ENCODE peak calls at places on chromosomes 16 and 17, in eight cellular contexts. L is psoas muscle; U is uterus; S is SJCRH30; H is suprapubic skin; O is Peyer's patch; A is prostate gland; W is naive thymus-derived CD4-positive, alpha-beta T cell. R is an unnamed sample. For H3K4me1, the result is how much of the 10 kb centered on the place peaks cover.

GRCh38 chr16:85554114-85554790 is 58.9 kb upstream of the GSE1 start:
- DNase-seq in H (no peak), S (peak), W (peak), O (no peak), U (peak), L (peak), A (peak), R (peak)

GRCh38 chr17:49990921-49991320 is 4.1 kb downstream of the DLX3 start:
- DNase-seq in O (no peak), A (no peak), U (no peak), W (no peak), S (no peak), L (no peak), H (peak), R (no peak)

GRCh38 chr16:30521873-30522641 is 4.3 kb downstream of the ZNF768 start:
- DNase-seq in S (no peak), U (no peak), W (no peak), A (no peak), O (peak), H (no peak), L (no peak), R (no peak)

GRCh38 chr17:80024206-80024972 is 11.3 kb downstream of the TBC1D16 start:
- DNase-seq in O (no peak), A (no peak), U (no peak), H (no peak), L (no peak), S (no peak), W (no peak), R (no peak)

GRCh38 chr16:71894229-71894920 is 956 bp upstream of the IST1 start:
- DNase-seq in W (peak), O (peak), H (no peak), S (peak), L (peak), A (peak), U (peak), R (peak)

GRCh38 chr16:4314532-4315184 is 1.2 kb upstream of the GLIS2 start:
- DNase-seq in O (no peak), W (no peak), H (no peak), A (no peak), L (no peak), U (no peak), S (peak), R (peak)

GRCh38 chr17:1241904-1242303 is 28.3 kb upstream of the BHLHA9 start:
- DNase-seq in U (peak), W (no peak), O (no peak), H (no peak), S (no peak), L (peak), A (peak), R (no peak)

GRCh38 chr16:22031483-22032083 is 23.7 kb downstream of the MOSMO start:
- DNase-seq in U (no peak), S (no peak), H (no peak), A (no peak), W (no peak), L (no peak), O (no peak), R (no peak)

GRCh38 chr17:4073983-4074830 is 68.6 kb downstream of the ZZEF1 start:
- DNase-seq in U (no peak), S (no peak), W (no peak), L (peak), A (no peak), H (no peak), O (no peak), R (no peak)

GRCh38 chr16:11208916-11209665 is 46.9 kb downstream of the SOCS1 start:
- DNase-seq in A (no peak), O (no peak), H (no peak), W (no peak), S (no peak), L (no peak), U (no peak), R (no peak)

GRCh38 chr16:74305978-74306784 is 9.6 kb downstream of the PSMD7 start:
- DNase-seq in H (peak), S (no peak), L (no peak), O (no peak), A (no peak), W (no peak), U (no peak), R (no peak)

GRCh38 chr17:9028632-9029570 is 7.6 kb downstream of the NTN1 start:
- DNase-seq in H (no peak), L (no peak), O (no peak), A (no peak), W (no peak), U (no peak), S (no peak), R (no peak)

DNA sequence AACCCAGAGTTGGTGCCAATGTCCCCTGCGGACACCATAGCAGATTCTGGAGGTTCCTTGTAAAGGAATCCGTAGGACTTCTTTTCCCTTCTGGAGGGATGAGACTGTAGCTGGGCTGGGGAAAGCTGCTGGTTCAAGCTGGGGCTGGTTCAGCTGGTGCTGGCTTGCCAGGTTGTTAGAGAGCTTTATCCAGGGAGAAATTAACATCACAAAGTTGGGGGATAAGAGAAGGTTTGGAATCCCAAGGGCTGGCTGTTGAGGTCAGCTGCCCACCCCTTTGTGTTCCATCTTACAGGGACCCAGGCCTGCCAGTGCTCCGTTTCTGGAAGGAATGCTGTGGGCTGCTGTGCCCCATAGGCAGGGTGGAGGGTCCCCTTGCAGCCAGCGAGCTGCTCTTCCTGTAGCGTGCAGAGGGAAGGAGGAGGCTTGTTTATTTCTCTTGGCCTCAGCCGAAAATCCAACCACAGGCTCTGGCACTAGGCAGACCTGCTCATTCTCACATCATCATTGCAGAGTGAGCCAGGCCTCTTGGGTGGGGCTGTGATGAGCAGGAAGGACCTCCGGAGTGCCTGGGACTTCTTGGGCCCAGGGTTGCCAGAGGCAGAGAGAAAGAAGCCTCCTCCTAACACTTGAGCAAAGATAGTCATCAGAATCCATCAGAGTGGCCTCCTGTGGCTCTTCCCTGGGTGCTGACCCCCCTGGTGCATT is 251.1 kb downstream of the SEC14L1 start:
- DNase-seq in L (peak), U (peak), O (no peak), A (no peak), S (peak), W (no peak), H (no peak), R (peak)
- H3K4me3 ChIP-seq in L (no peak), U (no peak), O (no peak), A (no peak), S (no peak), W (peak), H (no peak), R (no peak)

GRCh38 chr17:10804546-10804945 is 647 bp upstream of the TMEM238L start:
- DNase-seq in S (no peak), W (no peak), A (no peak), O (no peak), L (no peak), U (no peak), H (no peak), R (no peak)
- H3K27ac ChIP-seq in S (no peak), W (no peak), A (no peak), O (peak), L (no peak), U (no peak), H (no peak), R (no peak)

GRCh38 chr16:87365021-87365713 is 18.4 kb downstream of the FBXO31 start:
- DNase-seq in U (no peak), A (no peak), H (no peak), O (no peak), W (no peak), S (no peak), L (no peak), R (no peak)

GRCh38 chr16:87366930-87367329 is 16.6 kb downstream of the FBXO31 start:
- DNase-seq in O (no peak), W (no peak), S (no peak), A (no peak), H (no peak), L (no peak), U (no peak), R (no peak)

GRCh38 chr16:87367556-87367955 is 16.0 kb downstream of the FBXO31 start:
- DNase-seq in O (no peak), U (no peak), S (no peak), A (no peak), W (no peak), H (no peak), L (no peak), R (no peak)

GRCh38 chr16:87368029-87368765 is 15.4 kb downstream of the FBXO31 start:
- DNase-seq in W (no peak), L (no peak), A (no peak), U (no peak), H (no peak), O (no peak), S (no peak), R (no peak)

GRCh38 chr16:87366288-87366687 is 17.3 kb downstream of the FBXO31 start:
- DNase-seq in H (no peak), W (no peak), S (no peak), A (no peak), O (peak), L (no peak), U (no peak), R (no peak)
- H3K4me1 ChIP-seq in H (under half), W (under half), S (under half), A (under half), O (under half), L (half or more), U (under half), R (under half)

DNA sequence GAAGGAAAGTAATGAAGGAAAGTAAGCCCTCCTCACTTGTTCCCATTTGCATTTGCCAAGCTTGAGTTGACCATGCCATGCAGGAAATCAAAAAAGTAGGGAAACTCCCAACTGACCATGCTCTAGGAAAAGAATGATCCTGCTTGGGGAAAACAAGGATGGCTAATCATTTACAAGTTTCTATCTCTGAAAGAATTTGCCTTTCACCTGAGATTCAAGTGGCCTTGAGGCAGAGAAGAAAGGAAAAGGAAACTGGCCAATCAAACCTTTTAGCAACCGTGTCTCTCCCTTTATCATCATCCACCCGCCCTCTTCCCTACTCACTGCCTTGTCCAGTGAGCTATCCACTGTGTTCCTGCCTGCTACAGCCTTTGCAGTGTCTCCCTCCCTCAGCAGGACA is 757.2 kb upstream of the SOX9 start:
- DNase-seq in A (no peak), U (no peak), L (no peak), W (no peak), S (no peak), H (no peak), O (no peak), R (no peak)
- H3K4me3 ChIP-seq in A (no peak), U (no peak), L (no peak), W (no peak), S (no peak), H (no peak), O (no peak), R (no peak)

GRCh38 chr17:7557825-7558543 is 566 bp upstream of the TNFSF13 start:
- DNase-seq in H (peak), L (peak), U (peak), S (peak), O (peak), W (no peak), A (peak), R (peak)

GRCh38 chr17:7556627-7557026 is 1.9 kb upstream of the TNFSF13 start:
- DNase-seq in S (no peak), L (no peak), A (peak), W (no peak), O (no peak), H (no peak), U (no peak), R (no peak)

GRCh38 chr17:7553356-7553755 is 4.5 kb downstream of the TNFSF12 start:
- DNase-seq in U (no peak), S (no peak), W (no peak), H (no peak), A (no peak), L (no peak), O (no peak), R (no peak)

GRCh38 chr17:7557147-7557764 is 1.3 kb upstream of the TNFSF13 start:
- DNase-seq in U (no peak), A (no peak), O (peak), W (no peak), L (no peak), H (no peak), S (no peak), R (no peak)

GRCh38 chr17:7555320-7555948 is 3.1 kb upstream of the TNFSF13 start:
- DNase-seq in L (no peak), W (no peak), H (no peak), O (no peak), U (no peak), S (no peak), A (no peak), R (no peak)
- H3K27ac ChIP-seq in L (no peak), W (peak), H (no peak), O (no peak), U (no peak), S (no peak), A (no peak), R (no peak)

GRCh38 chr17:2789700-2790099 is 6.5 kb upstream of the RAP1GAP2 start:
- DNase-seq in U (no peak), L (no peak), W (no peak), S (no peak), A (no peak), O (no peak), H (no peak), R (no peak)
- H3K4me1 ChIP-seq in U (under half), L (under half), W (under half), S (under half), A (under half), O (under half), H (under half), R (under half)